ENCODE peak calls at places on chromosomes 3 and 15, in four cellular contexts. F is choroid plexus epithelial cell, Y is B cell, T is heart left ventricle. X is an unnamed sample.

GRCh38 chr3:183275418-183275817 is 22.4 kb downstream of the B3GNT5 start:
- DNase-seq in F (peak), Y (no peak), T (no peak), X (no peak)

GRCh38 chr3:177471733-177472480 is 274.6 kb upstream of the TBL1XR1 start:
- DNase-seq in F (no peak), Y (no peak), T (no peak), X (no peak)

GRCh38 chr3:127003175-127003555 is 20.2 kb downstream of the PLXNA1 start:
- DNase-seq in F (no peak), Y (no peak), T (no peak), X (no peak)

GRCh38 chr15:34056921-34057320 is 17.9 kb upstream of the AVEN start:
- DNase-seq in F (no peak), Y (no peak), T (no peak), X (no peak)

GRCh38 chr3:64022451-64023186 is 675 bp downstream of the PSMD6 start:
- DNase-seq in F (peak), Y (no peak), T (no peak), X (peak)

GRCh38 chr15:66761723-66762595 is 59.9 kb downstream of the SMAD6 start:
- DNase-seq in F (peak), Y (no peak), T (no peak), X (no peak)

GRCh38 chr3:69266585-69266984 is 119.3 kb downstream of the FRMD4B start:
- DNase-seq in F (no peak), Y (no peak), T (no peak), X (no peak)

GRCh38 chr3:147388395-147389264 is 17.7 kb downstream of the ZIC4 start:
- DNase-seq in F (no peak), Y (no peak), T (no peak), X (no peak)

GRCh38 chr15:43920815-43921214 is 94.0 kb downstream of the WDR76 start:
- DNase-seq in F (peak), Y (no peak), T (no peak), X (no peak)

GRCh38 chr3:52645549-52645948 is 40.2 kb downstream of the PBRM1 start:
- DNase-seq in F (no peak), Y (no peak), T (no peak), X (no peak)

GRCh38 chr15:75693501-75694240 is 19.0 kb downstream of the CSPG4 start:
- DNase-seq in F (peak), Y (no peak), T (peak), X (no peak)

GRCh38 chr3:47863391-47864128 is 60.6 kb downstream of the DHX30 start:
- DNase-seq in F (no peak), Y (no peak), T (no peak), X (no peak)

GRCh38 chr3:51948016-51948580 is 5.9 kb downstream of the PARP3 start:
- DNase-seq in F (no peak), Y (no peak), T (no peak), X (no peak)

GRCh38 chr15:96181873-96182301 is 148.6 kb upstream of the NR2F2 start:
- DNase-seq in F (peak), Y (no peak), T (peak), X (no peak)

GRCh38 chr15:79673416-79674123 is 223.2 kb downstream of the MTHFS start:
- DNase-seq in F (peak), Y (peak), T (no peak), X (peak)

GRCh38 chr15:68114840-68115239 is 60.7 kb downstream of the PIAS1 start:
- DNase-seq in F (no peak), Y (no peak), T (no peak), X (no peak)

GRCh38 chr3:179227349-179227748 is 23.6 kb downstream of the KCNMB3 start:
- DNase-seq in F (peak), Y (no peak), T (no peak), X (no peak)

GRCh38 chr3:12193485-12194165 is 34.9 kb upstream of the TIMP4 start:
- DNase-seq in F (peak), Y (no peak), T (peak), X (peak)

GRCh38 chr3:53821631-53822068 is 24.6 kb downstream of the CHDH start:
- DNase-seq in F (no peak), Y (peak), T (peak), X (no peak)

GRCh38 chr3:40845916-40846315 is 321.2 kb downstream of the ZNF621 start:
- DNase-seq in F (no peak), Y (no peak), T (no peak), X (no peak)

GRCh38 chr3:125357032-125357658 is 18.0 kb downstream of the ZNF148 start:
- DNase-seq in F (peak), Y (peak), T (peak), X (peak)

GRCh38 chr3:196357905-196358304 is 19.7 kb upstream of the TM4SF19 start:
- DNase-seq in F (no peak), Y (no peak), T (no peak), X (no peak)

GRCh38 chr3:47159153-47159552 is 4.8 kb downstream of the SETD2 start:
- DNase-seq in F (no peak), Y (no peak), T (no peak), X (no peak)

GRCh38 chr3:17730318-17730967 is 12.0 kb downstream of the TBC1D5 start:
- DNase-seq in F (peak), Y (no peak), T (peak), X (no peak)

GRCh38 chr15:43273243-43273642 is 6.5 kb upstream of the TGM5 start:
- DNase-seq in F (no peak), Y (no peak), T (no peak), X (no peak)

GRCh38 chr15:92383528-92384326 is 10.0 kb upstream of the ST8SIA2 start:
- DNase-seq in F (no peak), Y (no peak), T (no peak), X (peak)
- TF ChIP-seq CTCF in F (peak), Y (peak), T (peak), X (peak)

GRCh38 chr15:54585063-54585462 is 606.8 kb downstream of the UNC13C start:
- DNase-seq in F (no peak), Y (no peak), T (no peak), X (no peak)

GRCh38 chr15:54579855-54580254 is 601.6 kb downstream of the UNC13C start:
- DNase-seq in F (no peak), Y (no peak), T (no peak), X (no peak)

GRCh38 chr15:54576303-54576935 is 598.2 kb downstream of the UNC13C start:
- DNase-seq in F (no peak), Y (no peak), T (no peak), X (no peak)

GRCh38 chr15:54582863-54583643 is 604.8 kb downstream of the UNC13C start:
- DNase-seq in F (no peak), Y (no peak), T (no peak), X (no peak)

GRCh38 chr15:54580643-54581042 is 602.4 kb downstream of the UNC13C start:
- DNase-seq in F (no peak), Y (no peak), T (no peak), X (no peak)
- TF ChIP-seq CTCF in F (no peak), Y (no peak), T (no peak), X (no peak)

GRCh38 chr15:58309993-58310928 is 121.5 kb upstream of the LIPC start:
- DNase-seq in F (no peak), Y (no peak), T (peak), X (no peak)

GRCh38 chr15:58311551-58311950 is 120.2 kb upstream of the LIPC start:
- DNase-seq in F (no peak), Y (no peak), T (no peak), X (no peak)

GRCh38 chr15:58307313-58307961 is 124.4 kb upstream of the LIPC start:
- DNase-seq in F (peak), Y (no peak), T (no peak), X (no peak)

GRCh38 chr15:58306591-58307312 is 125.0 kb upstream of the LIPC start:
- DNase-seq in F (no peak), Y (no peak), T (no peak), X (no peak)

DNA sequence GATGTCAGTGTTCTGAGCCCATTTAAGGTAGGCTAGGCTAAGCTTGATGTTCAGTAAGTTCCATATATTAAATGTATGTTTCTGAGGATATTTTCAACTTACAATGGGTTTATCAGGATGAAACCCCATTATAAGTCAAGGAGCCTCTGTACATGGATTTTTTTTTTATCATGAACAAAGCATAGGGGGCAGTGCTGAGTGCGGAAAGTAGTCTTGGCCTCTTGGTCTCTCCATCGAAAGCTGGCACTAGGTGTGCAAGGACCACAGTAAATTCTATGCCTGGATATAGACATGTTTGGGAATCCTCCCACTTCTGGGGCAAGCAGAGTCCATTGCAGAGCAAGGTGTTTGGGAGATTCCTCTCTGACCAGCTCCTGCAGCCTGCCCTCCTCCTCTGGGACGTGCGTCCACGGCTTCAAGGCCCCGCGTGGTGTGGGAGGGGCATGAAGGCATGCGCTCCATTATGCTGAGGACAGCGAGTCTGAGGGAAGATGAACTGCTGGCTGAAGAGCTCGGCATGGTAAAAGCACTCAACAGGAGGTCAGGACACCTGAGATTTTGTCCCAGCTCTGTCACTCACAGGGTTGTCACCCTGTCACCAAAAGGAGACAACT is 122.9 kb upstream of the LIPC start:
- DNase-seq in F (no peak), Y (no peak), T (no peak), X (no peak)
- TF ChIP-seq CTCF in F (peak), Y (no peak), T (no peak), X (no peak)

DNA sequence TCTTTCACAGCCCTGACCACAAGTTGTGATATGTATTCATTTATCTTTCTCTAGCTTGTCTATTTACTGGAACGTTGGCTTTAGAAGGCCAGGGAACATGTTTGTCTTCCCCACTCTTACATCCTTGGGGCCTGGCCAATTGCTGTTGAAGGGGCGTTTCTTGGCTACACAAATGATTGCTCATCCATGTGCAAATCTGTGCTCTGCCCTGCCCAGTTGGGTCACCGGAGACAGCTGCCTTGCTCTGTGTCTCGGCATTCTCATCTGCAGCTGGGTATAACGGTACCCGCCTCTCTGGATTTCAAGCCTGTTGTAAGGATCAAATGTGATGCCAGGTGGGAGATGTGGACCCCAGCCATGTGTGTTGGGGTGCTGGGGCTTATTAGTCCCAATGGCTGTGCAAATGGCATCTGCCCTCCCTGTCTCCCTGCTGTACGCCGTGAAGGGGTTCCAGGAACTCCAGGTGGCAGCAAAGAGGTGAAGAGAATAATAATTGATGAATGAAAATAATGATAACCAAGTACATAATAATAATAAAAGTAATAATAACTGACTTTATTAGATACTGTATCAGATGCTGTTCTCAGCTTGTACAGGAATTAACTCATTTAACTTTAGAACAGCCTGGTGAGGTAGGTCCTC is 24.1 kb upstream of the TLE3 start:
- DNase-seq in F (peak), Y (no peak), T (peak), X (no peak)
- TF ChIP-seq CTCF in F (peak), Y (no peak), T (no peak), X (no peak)

GRCh38 chr3:8942115-8942514 is 21.2 kb downstream of the RAD18 start:
- DNase-seq in F (no peak), Y (no peak), T (no peak), X (no peak)

GRCh38 chr3:8932507-8932906 is 30.8 kb downstream of the RAD18 start:
- DNase-seq in F (no peak), Y (no peak), T (no peak), X (no peak)

GRCh38 chr3:8942746-8943488 is 20.4 kb downstream of the RAD18 start:
- DNase-seq in F (no peak), Y (no peak), T (no peak), X (no peak)

GRCh38 chr3:8937064-8938020 is 25.9 kb downstream of the RAD18 start:
- DNase-seq in F (peak), Y (no peak), T (no peak), X (no peak)

GRCh38 chr3:8938021-8938420 is 25.3 kb downstream of the RAD18 start:
- DNase-seq in F (peak), Y (no peak), T (no peak), X (no peak)
- TF ChIP-seq CTCF in F (peak), Y (peak), T (peak), X (peak)

GRCh38 chr3:182226995-182227394 is 515.3 kb downstream of the SOX2 start:
- DNase-seq in F (no peak), Y (no peak), T (no peak), X (no peak)
- TF ChIP-seq CTCF in F (no peak), Y (no peak), T (no peak), X (no peak)

DNA sequence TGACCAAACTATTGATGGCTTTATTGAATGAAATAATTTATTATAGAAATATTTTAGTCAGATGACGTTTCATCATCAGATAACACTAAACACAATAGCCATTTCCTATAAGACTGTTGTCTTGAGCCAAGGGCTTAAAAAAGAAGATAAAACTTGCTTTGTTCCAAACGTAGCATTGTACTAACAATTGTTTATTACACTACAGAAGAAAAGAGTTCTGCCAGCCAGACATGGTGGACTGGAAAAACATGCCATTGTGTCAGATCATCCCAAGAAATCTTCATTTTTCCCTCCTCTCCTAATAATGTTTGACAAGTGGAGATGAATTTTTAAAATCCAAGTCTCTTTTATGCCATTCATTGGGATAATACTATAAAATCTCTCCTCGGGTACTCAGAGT is 203.3 kb downstream of the CDIN1 start:
- DNase-seq in F (no peak), Y (no peak), T (no peak), X (no peak)
- TF ChIP-seq CTCF in F (no peak), Y (no peak), T (no peak), X (no peak)